ENCODE peak calls at places on chromosome 6, in five cellular contexts. Q is heart left ventricle, X is uterus, W is ovary, C is adrenal gland. Y is an unnamed sample.

GRCh38 chr6:99993533-99994251 is at the start of gene MCHR2:
- DNase-seq in Q (no peak), X (no peak), W (no peak), C (no peak), Y (no peak)

GRCh38 chr6:161396539-161396938 is 122.7 kb upstream of the AGPAT4 start:
- DNase-seq in Q (no peak), X (no peak), W (no peak), C (no peak), Y (no peak)

GRCh38 chr6:132382630-132383175 is 18.6 kb downstream of the MOXD1 start:
- DNase-seq in Q (no peak), X (no peak), W (no peak), C (no peak), Y (no peak)

GRCh38 chr6:168206681-168207274 is 112.8 kb downstream of the DACT2 start:
- DNase-seq in Q (no peak), X (no peak), W (no peak), C (no peak), Y (no peak)

GRCh38 chr6:81950877-81951276 is 198.4 kb upstream of the TENT5A start:
- DNase-seq in Q (no peak), X (no peak), W (no peak), C (no peak), Y (no peak)

GRCh38 chr6:160141001-160141726 is 19.5 kb downstream of the SLC22A1 start:
- DNase-seq in Q (no peak), X (peak; percentile 62), W (no peak), C (no peak), Y (no peak)

GRCh38 chr6:130076512-130076911 is 58.1 kb downstream of the L3MBTL3 start:
- DNase-seq in Q (no peak), X (no peak), W (no peak), C (no peak), Y (no peak)

GRCh38 chr6:66435321-66435720 is 728.3 kb upstream of the EYS start:
- DNase-seq in Q (no peak), X (no peak), W (no peak), C (no peak), Y (no peak)

GRCh38 chr6:5053864-5054426 is 31.2 kb upstream of the PPP1R3G start:
- DNase-seq in Q (no peak), X (peak; percentile 35), W (no peak), C (no peak), Y (no peak)

GRCh38 chr6:90135672-90136071 is 161.0 kb downstream of the BACH2 start:
- DNase-seq in Q (no peak), X (no peak), W (no peak), C (no peak), Y (no peak)

GRCh38 chr6:63389191-63389844 is 69.5 kb upstream of the LGSN start:
- DNase-seq in Q (no peak), X (no peak), W (no peak), C (no peak), Y (no peak)

GRCh38 chr6:152946484-152946883 is 36.4 kb downstream of the FBXO5 start:
- DNase-seq in Q (no peak), X (no peak), W (no peak), C (no peak), Y (no peak)

GRCh38 chr6:125779924-125780539 is 10.7 kb upstream of the NCOA7 start:
- DNase-seq in Q (peak; percentile 67), X (peak; percentile 87), W (peak; percentile 94), C (peak; percentile 95), Y (peak; percentile 93)
- TF ChIP-seq POLR2A in Q (no peak), X (peak; percentile 53), W (peak; percentile 34), C (peak; percentile 21), Y (no peak)

GRCh38 chr6:35688605-35689322 is at the start of gene FKBP5:
- DNase-seq in Q (peak; percentile 98), X (peak; percentile 97), W (peak; percentile 95), C (peak; percentile 98), Y (peak; percentile 93)
- TF ChIP-seq POLR2A in Q (peak; percentile 99), X (peak; percentile 99), W (peak; percentile 90), C (peak; percentile 95), Y (peak; percentile 97)

GRCh38 chr6:151391471-151392428 is at the start of gene ZBTB2:
- DNase-seq in Q (peak; percentile 81), X (peak; percentile 76), W (peak; percentile 80), C (peak; percentile 82), Y (peak; percentile 84)

GRCh38 chr6:151388997-151389639 is 2.2 kb downstream of the ZBTB2 start:
- DNase-seq in Q (no peak), X (peak; percentile 35), W (no peak), C (no peak), Y (peak; percentile 67)

GRCh38 chr6:151389640-151390275 is 1.6 kb downstream of the ZBTB2 start:
- DNase-seq in Q (peak; percentile 81), X (peak; percentile 80), W (peak; percentile 66), C (peak; percentile 87), Y (no peak)

GRCh38 chr6:151391021-151391470 is 313 bp downstream of the ZBTB2 start:
- DNase-seq in Q (peak; percentile 85), X (peak; percentile 77), W (peak; percentile 88), C (peak; percentile 82), Y (peak; percentile 89)

GRCh38 chr6:151390276-151391020 is 911 bp downstream of the ZBTB2 start:
- DNase-seq in Q (peak; percentile 99), X (peak; percentile 96), W (peak; percentile 99), C (peak; percentile 98), Y (peak; percentile 98)
- TF ChIP-seq POLR2A in Q (peak; percentile 13), X (peak; percentile 65), W (peak; percentile 57), C (peak; percentile 86), Y (peak; percentile 54)

GRCh38 chr6:116388924-116389323 is 18.2 kb downstream of the DSE start:
- DNase-seq in Q (no peak), X (no peak), W (no peak), C (no peak), Y (no peak)

GRCh38 chr6:116385911-116386310 is 15.2 kb downstream of the DSE start:
- DNase-seq in Q (no peak), X (no peak), W (no peak), C (no peak), Y (no peak)

GRCh38 chr6:116386581-116387299 is 16.0 kb downstream of the DSE start:
- DNase-seq in Q (no peak), X (no peak), W (no peak), C (no peak), Y (no peak)

GRCh38 chr6:116385462-116385807 is 14.7 kb downstream of the DSE start:
- DNase-seq in Q (no peak), X (no peak), W (no peak), C (no peak), Y (no peak)

GRCh38 chr6:116387374-116387773 is 16.6 kb downstream of the DSE start:
- DNase-seq in Q (no peak), X (peak; percentile 32), W (no peak), C (no peak), Y (no peak)
- TF ChIP-seq POLR2A in Q (no peak), X (no peak), W (no peak), C (no peak), Y (no peak)